ENCODE peak calls at places on chromosomes 7 and 10, in six cellular contexts. B is cardiac fibroblast, K is BJ, O is heart left ventricle, P is right lobe of liver, G is IMR-90. M is an unnamed sample.

GRCh38 chr7:124764847-124765400 is 668 bp downstream of the GPR37 start:
- DNase-seq in B (peak; percentile 1), K (no peak), O (no peak), P (peak; percentile 56), G (peak; percentile 5), M (no peak)

GRCh38 chr10:95767884-95768556 is 12.1 kb downstream of the ENTPD1 start:
- DNase-seq in B (peak; percentile 64), K (peak; percentile 5), O (no peak), P (no peak), G (peak; percentile 66), M (no peak)

GRCh38 chr10:67464278-67464677 is 231.7 kb downstream of the CTNNA3 start:
- DNase-seq in B (no peak), K (no peak), O (no peak), P (no peak), G (no peak), M (no peak)

GRCh38 chr7:54728411-54728810 is 30.6 kb downstream of the SEC61G start:
- DNase-seq in B (no peak), K (no peak), O (no peak), P (no peak), G (no peak), M (no peak)

GRCh38 chr7:96591900-96592676 is 117.6 kb downstream of the SEM1 start:
- DNase-seq in B (no peak), K (no peak), O (no peak), P (no peak), G (no peak), M (no peak)

GRCh38 chr7:98840604-98841508 is 29.0 kb downstream of the TMEM130 start:
- DNase-seq in B (peak; percentile 68), K (no peak), O (no peak), P (no peak), G (peak; percentile 27), M (no peak)

GRCh38 chr7:40219917-40220316 is 85.1 kb downstream of the SUGCT start:
- DNase-seq in B (peak; percentile 70), K (peak; percentile 70), O (no peak), P (no peak), G (peak; percentile 71), M (no peak)

GRCh38 chr10:82953331-82953730 is 1078.3 kb downstream of the NRG3 start:
- DNase-seq in B (no peak), K (no peak), O (no peak), P (no peak), G (no peak), M (no peak)

GRCh38 chr10:25627606-25628005 is 306.4 kb upstream of the MYO3A start:
- DNase-seq in B (peak; percentile 53), K (no peak), O (no peak), P (no peak), G (no peak), M (no peak)

GRCh38 chr10:112295853-112296830 is 12.9 kb downstream of the TECTB start:
- DNase-seq in B (peak; percentile 7), K (peak; percentile 26), O (peak; percentile 79), P (no peak), G (peak; percentile 71), M (no peak)

GRCh38 chr10:47306429-47307210 is 6.6 kb downstream of the GDF10 start:
- DNase-seq in B (no peak), K (no peak), O (no peak), P (no peak), G (no peak), M (no peak)

GRCh38 chr10:105024184-105024583 is 383.1 kb downstream of the SORCS3 start:
- DNase-seq in B (no peak), K (no peak), O (no peak), P (no peak), G (no peak), M (no peak)

GRCh38 chr10:94292448-94293118 is 70.2 kb downstream of the NOC3L start:
- DNase-seq in B (peak; percentile 87), K (no peak), O (peak; percentile 62), P (no peak), G (peak; percentile 73), M (no peak)

DNA sequence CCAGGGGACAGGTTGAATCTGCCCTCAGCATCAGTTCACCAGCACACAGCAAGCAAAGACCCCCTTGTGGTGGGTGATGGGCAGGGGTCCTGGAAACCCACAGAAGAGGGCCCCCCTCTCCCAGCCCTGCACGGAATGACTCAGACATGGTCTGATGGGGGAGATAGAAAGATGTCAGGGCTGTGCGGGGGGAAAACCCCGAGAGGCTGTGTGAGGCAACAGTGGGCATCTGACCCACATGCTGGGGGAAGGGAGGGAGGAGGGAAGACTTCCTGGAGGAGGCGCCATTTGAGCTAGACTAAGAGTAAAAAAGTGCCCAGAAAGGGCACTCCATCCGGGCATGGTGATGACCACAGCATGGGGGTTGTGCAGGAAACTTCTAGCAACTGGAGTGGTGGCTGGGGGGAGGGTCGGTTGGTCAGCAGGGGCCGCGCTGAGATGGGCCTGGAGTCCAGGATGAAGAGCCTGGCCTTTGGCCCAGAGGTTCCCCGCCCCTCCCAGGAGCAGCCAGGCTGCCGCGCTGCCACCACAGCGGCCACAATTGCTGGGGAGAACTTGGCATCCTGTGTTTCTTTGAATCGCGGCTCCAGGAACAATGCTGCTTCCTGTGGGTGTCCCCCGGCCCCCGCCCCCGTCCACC is 2.5 kb downstream of the LFNG start:
- DNase-seq in B (no peak), K (no peak), O (peak; percentile 80), P (no peak), G (no peak), M (no peak)
- H3K4me3 ChIP-seq in B (peak overlapping the region; percentile 54), K (peak overlapping the region; percentile 52), O (peak overlapping the region; percentile 70), P (peak overlapping the region; percentile 0), G (no peak overlapping the region), M (peak overlapping the region; percentile 46)

GRCh38 chr10:63641799-63642198 is 120.6 kb downstream of the REEP3 start:
- DNase-seq in B (no peak), K (no peak), O (no peak), P (no peak), G (no peak), M (no peak)
- TF ChIP-seq CTCF in B (no peak), K (no peak), O (no peak), P (no peak), G (no peak), M (no peak)

DNA sequence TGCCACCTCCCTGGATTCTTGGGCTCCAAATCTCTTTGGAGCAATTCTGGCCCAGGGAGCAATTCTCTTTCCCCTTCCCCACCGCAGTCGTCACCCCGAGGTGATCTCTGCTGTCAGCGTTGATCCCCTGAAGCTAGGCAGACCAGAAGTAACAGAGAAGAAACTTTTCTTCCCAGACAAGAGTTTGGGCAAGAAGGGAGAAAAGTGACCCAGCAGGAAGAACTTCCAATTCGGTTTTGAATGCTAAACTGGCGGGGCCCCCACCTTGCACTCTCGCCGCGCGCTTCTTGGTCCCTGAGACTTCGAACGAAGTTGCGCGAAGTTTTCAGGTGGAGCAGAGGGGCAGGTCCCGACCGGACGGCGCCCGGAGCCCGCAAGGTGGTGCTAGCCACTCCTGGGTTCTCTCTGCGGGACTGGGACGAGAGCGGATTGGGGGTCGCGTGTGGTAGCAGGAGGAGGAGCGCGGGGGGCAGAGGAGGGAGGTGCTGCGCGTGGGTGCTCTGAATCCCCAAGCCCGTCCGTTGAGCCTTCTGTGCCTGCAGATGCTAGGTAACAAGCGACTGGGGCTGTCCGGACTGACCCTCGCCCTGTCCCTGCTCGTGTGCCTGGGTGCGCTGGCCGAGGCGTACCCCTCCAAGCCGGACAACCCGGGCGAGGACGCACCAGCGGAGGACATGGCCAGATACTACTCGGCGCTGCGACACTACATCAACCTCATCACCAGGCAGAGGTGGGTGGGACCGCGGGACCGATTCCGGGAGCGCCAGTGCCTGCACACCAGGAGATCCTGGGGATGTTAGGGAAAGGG is 913 bp downstream of the NPY start:
- DNase-seq in B (no peak), K (no peak), O (no peak), P (no peak), G (no peak), M (no peak)
- H3K4me3 ChIP-seq in B (no peak overlapping the region), K (no peak overlapping the region), O (no peak overlapping the region), P (no peak overlapping the region), G (no peak overlapping the region), M (no peak overlapping the region)

DNA sequence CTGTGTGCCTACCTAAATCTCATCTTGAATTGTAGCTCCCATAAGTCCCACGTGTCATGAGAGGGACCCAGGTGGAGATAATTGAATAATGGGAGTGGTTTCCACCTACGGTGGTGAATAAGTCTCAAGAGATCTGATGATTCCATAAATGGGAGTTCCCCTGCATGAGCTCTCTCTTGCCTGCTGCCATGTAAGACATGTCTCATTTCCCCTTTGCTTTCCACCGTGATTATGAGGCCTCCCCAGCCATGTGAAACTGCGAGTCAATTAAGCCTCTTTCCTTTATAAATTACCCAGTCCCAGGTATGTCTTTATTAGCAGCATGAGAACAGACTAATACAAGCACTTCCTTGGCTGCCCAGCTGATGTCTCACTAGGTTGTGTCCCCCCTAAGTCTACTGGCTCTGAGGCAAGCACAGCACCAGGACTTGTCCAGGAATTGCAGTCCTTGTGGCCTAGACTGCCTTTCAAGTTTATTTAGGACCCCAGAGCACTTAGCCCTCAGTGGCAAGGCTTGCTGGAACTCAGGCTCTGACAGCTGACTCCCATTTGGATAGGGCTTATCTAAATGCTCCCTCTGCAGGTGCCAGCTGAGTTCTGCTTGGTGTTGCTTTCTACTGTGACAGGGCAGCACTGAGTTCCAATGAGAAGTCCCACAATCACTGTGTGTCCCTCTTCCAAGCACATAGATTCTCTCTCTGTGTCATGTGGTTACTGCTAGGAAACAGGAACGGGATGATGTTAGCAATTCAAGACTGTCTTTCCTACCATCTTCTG is 59.0 kb upstream of the TAS2R16 start:
- DNase-seq in B (no peak), K (no peak), O (no peak), P (no peak), G (no peak), M (no peak)
- TF ChIP-seq CTCF in B (peak; percentile 25), K (no peak), O (peak; percentile 17), P (no peak), G (no peak), M (peak; percentile 33)

GRCh38 chr7:21912305-21912704 is 33.4 kb downstream of the CDCA7L start:
- DNase-seq in B (peak; percentile 88), K (peak; percentile 71), O (peak; percentile 74), P (no peak), G (peak; percentile 66), M (no peak)
- H3K4me3 ChIP-seq in B (no peak overlapping the region), K (no peak overlapping the region), O (no peak overlapping the region), P (no peak overlapping the region), G (no peak overlapping the region), M (no peak overlapping the region)

DNA sequence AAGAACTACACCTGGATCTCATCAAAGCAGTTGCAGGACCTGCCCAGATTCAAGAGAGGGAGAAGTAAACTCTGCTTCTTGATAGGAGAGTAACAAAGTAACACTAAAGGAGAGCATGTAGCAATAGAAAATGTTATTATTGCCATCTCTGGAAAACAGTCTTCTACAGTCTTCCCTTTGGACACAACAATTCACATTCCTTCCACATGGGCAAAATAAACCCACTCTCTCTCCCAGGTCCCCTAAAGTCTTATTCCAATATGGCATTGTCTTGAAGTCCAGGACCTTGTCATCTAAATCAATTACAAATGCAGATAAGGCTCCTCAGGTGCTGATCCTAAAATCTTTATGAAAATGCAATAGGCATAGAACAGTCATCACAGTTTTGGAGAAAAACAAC is 10.3 kb upstream of the WNT2 start:
- DNase-seq in B (no peak), K (no peak), O (no peak), P (no peak), G (no peak), M (no peak)
- TF ChIP-seq CTCF in B (peak; percentile 4), K (peak; percentile 31), O (no peak), P (no peak), G (no peak), M (no peak)

GRCh38 chr10:11212285-11212684 is 194.6 kb downstream of the CELF2 start:
- DNase-seq in B (no peak), K (no peak), O (no peak), P (no peak), G (no peak), M (no peak)
- H3K4me3 ChIP-seq in B (no peak overlapping the region), K (no peak overlapping the region), O (no peak overlapping the region), P (no peak overlapping the region), G (no peak overlapping the region), M (no peak overlapping the region)

M was measured in retinal pigment epithelial cell.